ENCODE peak calls at places on chromosomes 2 and 18, in five cellular contexts. P is OCI-LY7; D is T-cell; O is NCI-H1105 treated with DMSO at 0.1 percent for 48 hours; U is activated CD4-positive, alpha-beta memory T cell treated with anti-CD3 and anti-CD28 coated beads, Interleukin-2, amount 10 ng/mL, durations not matched to agents 7 days and 5 days. F is an unnamed sample.

GRCh38 chr2:20080839-20081348 is 29.5 kb upstream of the LAPTM4A start:
- DNase-seq in D (no peak), U (no peak), P (no peak), O (no peak), F (no peak)

GRCh38 chr2:119234021-119235019 is 10.7 kb downstream of the STEAP3 start:
- DNase-seq in P (peak), D (no peak), U (no peak), O (peak), F (no peak)

GRCh38 chr2:8132371-8132831 is 549.5 kb upstream of the ID2 start:
- DNase-seq in D (no peak), U (no peak), P (no peak), O (peak), F (no peak)

GRCh38 chr2:95760839-95761525 is 169.2 kb downstream of the TRIM43 start:
- DNase-seq in P (no peak), U (no peak), D (no peak), O (no peak), F (no peak)

GRCh38 chr18:54822872-54823845 is 5.1 kb upstream of the RAB27B start:
- DNase-seq in O (no peak), U (no peak), D (no peak), P (no peak), F (no peak)

GRCh38 chr2:233011268-233012190 is 1.5 kb downstream of the NGEF start:
- DNase-seq in D (no peak), P (peak), U (no peak), O (no peak), F (no peak)

GRCh38 chr2:46002507-46002883 is 294.7 kb upstream of the EPAS1 start:
- DNase-seq in U (no peak), P (no peak), D (no peak), O (no peak), F (no peak)

GRCh38 chr2:226423498-226423960 is 376.1 kb downstream of the IRS1 start:
- DNase-seq in U (peak), O (no peak), P (no peak), D (peak), F (no peak)

GRCh38 chr2:120945832-120946231 is 210.2 kb downstream of the GLI2 start:
- DNase-seq in O (no peak), P (no peak), U (no peak), D (no peak), F (no peak)

GRCh38 chr2:239814136-239814916 is 210.8 kb downstream of the NDUFA10 start:
- DNase-seq in P (no peak), O (no peak), D (no peak), U (no peak), F (no peak)

GRCh38 chr2:144170172-144170571 is 349.7 kb downstream of the ZEB2 start:
- DNase-seq in D (no peak), O (no peak), P (no peak), U (no peak), F (no peak)

GRCh38 chr2:110101911-110102774 is 13.5 kb downstream of the MALL start:
- DNase-seq in O (no peak), D (no peak), P (no peak), U (no peak), F (no peak)

GRCh38 chr2:74128206-74128605 is 19.5 kb downstream of the BOLA3 start:
- DNase-seq in P (no peak), O (no peak), D (no peak), U (no peak), F (no peak)